ENCODE peak calls at places on chromosomes 13 and 19, in four cellular contexts. S is osteocyte, Q is astrocyte of the spinal cord, L is Calu3. I is an unnamed sample.

GRCh38 chr19:45691516-45692186 is at the start of gene SNRPD2:
- DNase-seq in S (peak; percentile 98), Q (peak; percentile 96), L (peak; percentile 96), I (peak; percentile 95)

GRCh38 chr13:29713841-29714240 is 118.4 kb upstream of the SLC7A1 start:
- DNase-seq in S (no peak), Q (peak; percentile 29), L (no peak), I (no peak)

GRCh38 chr13:38564751-38565150 is 122.1 kb upstream of the FREM2 start:
- DNase-seq in S (no peak), Q (no peak), L (no peak), I (no peak)

GRCh38 chr19:54343868-54344267 is 4.9 kb upstream of the LILRA4 start:
- DNase-seq in S (no peak), Q (no peak), L (no peak), I (no peak)

GRCh38 chr19:46431824-46432223 is 3.1 kb upstream of the PNMA8C start:
- DNase-seq in S (no peak), Q (no peak), L (no peak), I (no peak)

GRCh38 chr19:36081894-36082293 is 27.2 kb downstream of the WDR62 start:
- DNase-seq in S (no peak), Q (no peak), L (no peak), I (no peak)

GRCh38 chr19:2863818-2864217 is 3.3 kb upstream of the ZNF556 start:
- DNase-seq in S (no peak), Q (no peak), L (no peak), I (no peak)

GRCh38 chr13:42486711-42487198 is 87.2 kb upstream of the TNFSF11 start:
- DNase-seq in S (no peak), Q (peak; percentile 94), L (peak; percentile 18), I (no peak)

GRCh38 chr19:41529484-41530183 is 46.3 kb upstream of the CEACAM21 start:
- DNase-seq in S (no peak), Q (no peak), L (no peak), I (no peak)

GRCh38 chr13:36858285-36858684 is 39.3 kb downstream of the RFXAP start:
- DNase-seq in S (no peak), Q (peak; percentile 66), L (no peak), I (no peak)

GRCh38 chr13:30696278-30697176 is 38.8 kb upstream of the ALOX5AP start:
- DNase-seq in S (no peak), Q (peak; percentile 67), L (no peak), I (no peak)

GRCh38 chr13:74644239-74644638 is 510.0 kb upstream of the KLF12 start:
- DNase-seq in S (no peak), Q (no peak), L (no peak), I (no peak)

GRCh38 chr19:54376610-54377009 is 11.9 kb upstream of the LAIR1 start:
- DNase-seq in S (no peak), Q (no peak), L (no peak), I (no peak)

GRCh38 chr19:29966594-29967249 is 24.7 kb downstream of the URI1 start:
- DNase-seq in S (no peak), Q (peak; percentile 47), L (no peak), I (no peak)

GRCh38 chr13:27274631-27275030 is 4.0 kb downstream of the RASL11A start:
- DNase-seq in S (no peak), Q (no peak), L (no peak), I (no peak)

GRCh38 chr13:27273658-27274425 is 3.2 kb downstream of the RASL11A start:
- DNase-seq in S (no peak), Q (peak; percentile 66), L (no peak), I (no peak)

GRCh38 chr13:27269114-27269665 is 1.4 kb upstream of the RASL11A start:
- DNase-seq in S (no peak), Q (no peak), L (no peak), I (no peak)

GRCh38 chr13:27271572-27272096 is 1.0 kb downstream of the RASL11A start:
- DNase-seq in S (peak; percentile 76), Q (no peak), L (no peak), I (no peak)

DNA sequence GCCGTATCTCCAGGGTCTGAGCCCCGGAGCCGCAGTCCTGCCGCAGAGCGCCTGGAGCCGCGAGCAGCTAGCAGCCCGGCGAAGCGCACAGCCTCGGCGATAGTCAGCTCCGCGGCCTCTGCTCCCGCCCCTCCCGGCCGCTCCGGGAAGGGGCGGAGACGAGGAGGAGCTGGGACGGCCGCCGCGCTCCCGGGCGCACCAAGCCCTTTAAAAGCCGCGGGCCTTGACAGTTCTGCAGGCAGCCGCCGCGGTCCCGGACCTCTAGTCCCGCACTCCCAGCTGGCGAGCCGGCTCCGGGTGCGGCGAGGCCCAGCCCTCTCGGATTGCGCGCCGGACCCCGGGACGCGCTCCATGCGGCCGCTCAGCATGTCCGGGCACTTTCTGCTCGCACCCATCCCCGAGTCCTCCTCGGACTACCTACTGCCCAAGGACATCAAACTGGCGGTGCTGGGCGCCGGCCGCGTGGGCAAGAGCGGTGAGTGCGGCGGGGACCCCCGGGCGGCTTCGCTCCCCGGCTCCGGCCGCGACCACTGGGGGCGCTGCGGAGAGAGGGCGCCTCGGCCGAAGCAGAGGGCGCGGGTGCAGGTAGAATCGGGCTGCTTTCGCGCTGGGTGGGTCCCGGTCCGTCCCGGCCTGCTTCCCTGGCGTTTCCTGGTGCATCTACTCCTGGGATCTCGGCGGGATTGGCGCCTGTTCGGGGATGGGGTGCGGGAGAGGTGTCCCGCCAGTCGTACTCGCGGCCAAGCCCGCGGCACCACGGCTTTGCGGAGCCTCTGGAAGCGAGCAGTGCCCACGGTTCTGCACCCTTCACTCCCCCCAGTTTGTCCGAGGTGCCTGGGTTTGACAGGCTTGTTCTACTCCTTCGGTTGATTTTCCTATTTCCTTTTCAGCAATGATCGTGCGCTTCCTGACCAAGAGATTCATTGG is at the start of gene RASL11A:
- DNase-seq in S (peak; percentile 93), Q (peak; percentile 91), L (peak; percentile 73), I (peak; percentile 89)
- TF ChIP-seq CTCF in S (peak; percentile 99), Q (peak; percentile 76), L (peak; percentile 84), I (peak; percentile 99)

DNA sequence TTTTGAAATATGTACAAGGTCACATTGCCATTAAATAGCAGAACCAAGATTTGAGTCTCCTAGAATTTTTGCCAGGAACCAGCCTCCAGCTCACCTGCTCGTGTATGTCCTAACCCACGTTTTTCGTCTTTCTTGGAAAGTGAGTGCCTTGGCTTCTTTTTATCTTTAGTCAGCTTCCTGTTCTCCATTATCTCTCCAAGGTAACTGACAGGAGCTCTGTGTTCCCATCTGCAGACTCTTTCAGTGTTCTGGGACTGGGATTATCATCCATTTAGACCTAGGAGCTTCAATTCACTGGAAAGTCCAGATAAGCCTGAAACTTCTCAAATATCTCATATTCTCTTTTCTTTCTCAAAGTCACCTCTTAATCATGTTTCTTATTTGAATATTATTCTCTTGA is 193.7 kb downstream of the ZIC5 start:
- DNase-seq in S (no peak), Q (no peak), L (no peak), I (no peak)
- TF ChIP-seq CTCF in S (no peak), Q (no peak), L (no peak), I (no peak)

GRCh38 chr13:111412251-111412650 is 91.8 kb downstream of the TEX29 start:
- DNase-seq in S (no peak), Q (no peak), L (no peak), I (no peak)

GRCh38 chr13:111414341-111414740 is 93.9 kb downstream of the TEX29 start:
- DNase-seq in S (no peak), Q (no peak), L (no peak), I (no peak)

GRCh38 chr13:111415216-111415615 is 94.8 kb downstream of the TEX29 start:
- DNase-seq in S (no peak), Q (no peak), L (no peak), I (no peak)

GRCh38 chr13:111415765-111416164 is 95.3 kb downstream of the TEX29 start:
- DNase-seq in S (no peak), Q (no peak), L (no peak), I (no peak)

GRCh38 chr13:111413407-111414187 is 93.2 kb downstream of the TEX29 start:
- DNase-seq in S (no peak), Q (no peak), L (no peak), I (no peak)
- TF ChIP-seq CTCF in S (no peak), Q (no peak), L (no peak), I (no peak)

GRCh38 chr19:49430678-49431329 is 5.6 kb downstream of the GFY start:
- DNase-seq in S (no peak), Q (no peak), L (peak; percentile 20), I (no peak)
- TF ChIP-seq CTCF in S (peak; percentile 35), Q (peak; percentile 34), L (no peak), I (no peak)

GRCh38 chr13:51600703-51601102 is 16.4 kb downstream of the WDFY2 start:
- DNase-seq in S (no peak), Q (no peak), L (no peak), I (no peak)

GRCh38 chr13:51594432-51594831 is 10.2 kb downstream of the WDFY2 start:
- DNase-seq in S (no peak), Q (no peak), L (no peak), I (no peak)

GRCh38 chr13:51603716-51604115 is 19.5 kb downstream of the WDFY2 start:
- DNase-seq in S (no peak), Q (no peak), L (no peak), I (no peak)

GRCh38 chr13:51601601-51602348 is 17.5 kb downstream of the WDFY2 start:
- DNase-seq in S (no peak), Q (no peak), L (no peak), I (no peak)

GRCh38 chr13:51599444-51600176 is 15.3 kb downstream of the WDFY2 start:
- DNase-seq in S (no peak), Q (no peak), L (no peak), I (no peak)
- TF ChIP-seq CTCF in S (no peak), Q (no peak), L (no peak), I (no peak)

GRCh38 chr19:55484571-55485438 is at the start of gene NAT14:
- DNase-seq in S (peak; percentile 92), Q (peak; percentile 60), L (peak; percentile 84), I (peak; percentile 92)

GRCh38 chr19:55485439-55486011 is 537 bp downstream of the NAT14 start:
- DNase-seq in S (no peak), Q (no peak), L (no peak), I (no peak)

GRCh38 chr19:55486971-55487883 is 1.0 kb upstream of the SSC5D start:
- DNase-seq in S (peak; percentile 91), Q (peak; percentile 96), L (no peak), I (peak; percentile 50)

GRCh38 chr19:55487884-55488687 is at the start of gene SSC5D:
- DNase-seq in S (no peak), Q (peak; percentile 56), L (no peak), I (peak; percentile 66)

DNA sequence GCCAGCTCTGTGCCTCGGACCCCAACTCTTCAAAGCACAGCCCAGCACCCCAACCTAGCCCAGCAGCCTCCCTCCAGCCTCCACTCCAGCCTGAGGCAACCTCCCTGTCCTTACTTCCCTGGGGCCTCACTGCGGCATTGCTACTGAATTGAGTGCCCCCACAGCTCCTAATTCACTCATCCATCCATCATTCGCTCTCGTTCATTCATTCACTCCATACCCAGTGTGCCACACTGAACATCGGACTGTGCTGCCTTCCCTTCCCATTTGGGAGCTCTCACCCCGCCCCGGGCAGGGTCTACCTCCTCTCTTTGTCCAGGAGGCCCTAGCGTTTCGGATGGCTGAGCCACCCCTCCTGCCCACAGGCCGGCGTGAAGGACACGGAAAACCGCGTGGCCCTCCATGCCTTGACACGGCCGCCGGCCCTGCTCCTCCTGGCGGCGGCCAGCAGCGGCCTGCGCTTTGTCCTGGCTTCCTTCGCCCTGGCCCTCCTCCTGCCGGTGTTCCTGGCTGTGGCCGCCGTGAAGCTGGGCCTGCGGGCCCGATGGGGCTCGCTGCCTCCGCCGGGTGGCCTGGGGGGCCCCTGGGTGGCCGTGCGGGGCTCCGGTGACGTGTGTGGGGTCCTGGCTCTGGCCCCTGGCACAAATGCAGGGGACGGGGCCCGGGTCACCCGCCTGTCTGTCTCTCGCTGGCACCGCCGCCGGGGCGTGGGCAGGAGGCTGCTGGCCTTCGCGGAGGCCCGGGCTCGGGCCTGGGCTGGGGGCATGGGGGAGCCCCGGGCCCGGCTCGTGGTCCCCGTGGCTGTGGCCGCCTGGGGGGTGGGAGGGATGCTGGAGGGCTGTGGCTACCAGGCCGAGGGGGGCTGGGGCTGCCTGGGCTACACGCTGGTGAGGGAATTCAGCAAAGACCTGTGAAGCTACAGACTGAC is 1.3 kb downstream of the NAT14 start:
- DNase-seq in S (no peak), Q (no peak), L (no peak), I (no peak)
- TF ChIP-seq CTCF in S (peak; percentile 3), Q (no peak), L (no peak), I (no peak)